ENCODE peak calls at places on chromosomes 11 and 22, in four cellular contexts. Q, L, I and H are unnamed samples. For H3K4me1, the result is how much of the 10 kb centered on the place peaks cover.

GRCh38 chr22:21449531-21450319 is 17.5 kb upstream of the TMEM191C start:
- DNase-seq in Q (peak), L (peak), I (no peak), H (peak)

GRCh38 chr11:94417386-94417987 is 16.3 kb upstream of the GPR83 start:
- DNase-seq in Q (no peak), L (no peak), I (peak), H (no peak)

GRCh38 chr11:93740031-93740801 is 1.1 kb downstream of the TAF1D start:
- DNase-seq in Q (no peak), L (no peak), I (peak), H (no peak)

GRCh38 chr11:66069715-66070603 is at the start of gene PACS1:
- DNase-seq in Q (peak), L (peak), I (peak), H (peak)

GRCh38 chr11:18792066-18792591 is 531 bp upstream of the PTPN5 start:
- DNase-seq in Q (peak), L (no peak), I (peak), H (no peak)

GRCh38 chr11:132125855-132126841 is 755.7 kb downstream of the NTM start:
- DNase-seq in Q (peak), L (no peak), I (peak), H (no peak)

GRCh38 chr22:42608481-42609361 is 6.0 kb downstream of the POLDIP3 start:
- DNase-seq in Q (no peak), L (no peak), I (peak), H (no peak)

GRCh38 chr22:38174626-38175025 is 7.0 kb downstream of the PLA2G6 start:
- DNase-seq in Q (no peak), L (peak), I (no peak), H (no peak)

GRCh38 chr11:64810891-64811272 is 531 bp upstream of the MEN1 start:
- DNase-seq in Q (no peak), L (no peak), I (no peak), H (no peak)

GRCh38 chr11:65381721-65382035 is 768 bp downstream of the SLC25A45 start:
- DNase-seq in Q (no peak), L (no peak), I (no peak), H (no peak)

GRCh38 chr22:42613869-42614268 is 814 bp downstream of the POLDIP3 start:
- DNase-seq in Q (no peak), L (no peak), I (peak), H (peak)

GRCh38 chr11:77173494-77173893 is 45.4 kb downstream of the MYO7A start:
- DNase-seq in Q (no peak), L (no peak), I (no peak), H (peak)

GRCh38 chr11:77172666-77172982 is 44.6 kb downstream of the MYO7A start:
- DNase-seq in Q (no peak), L (no peak), I (no peak), H (no peak)

GRCh38 chr11:77171885-77172665 is 44.0 kb downstream of the MYO7A start:
- DNase-seq in Q (peak), L (no peak), I (no peak), H (no peak)

GRCh38 chr11:77170107-77170506 is 42.1 kb downstream of the MYO7A start:
- DNase-seq in Q (peak), L (no peak), I (no peak), H (no peak)

DNA sequence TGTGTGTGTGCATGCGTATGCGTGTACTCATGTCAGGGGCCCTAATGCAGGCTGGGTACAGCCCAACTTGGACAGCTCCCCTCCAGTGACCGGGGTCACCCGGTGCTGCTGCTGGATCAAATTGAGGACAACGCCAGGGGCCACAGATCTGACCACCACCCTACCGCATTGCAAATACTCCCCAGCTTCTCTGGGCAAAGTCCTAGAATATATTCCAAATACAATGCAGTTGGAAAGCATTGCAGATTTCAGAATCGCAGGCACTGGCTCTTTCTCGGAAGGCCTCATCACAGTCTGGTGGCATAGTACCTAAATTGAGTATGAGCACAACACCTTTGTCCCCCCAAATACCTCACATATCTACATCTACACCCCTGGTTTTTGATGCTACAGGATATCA is 43.2 kb downstream of the MYO7A start:
- DNase-seq in Q (no peak), L (no peak), I (no peak), H (no peak)
- H3K4me1 ChIP-seq in Q (under half), L (under half), I (under half), H (under half)

GRCh38 chr11:128477811-128478210 is 109.5 kb downstream of the ETS1 start:
- DNase-seq in Q (no peak), L (no peak), I (no peak), H (no peak)
- H3K4me1 ChIP-seq in Q (under half), L (half or more), I (half or more), H (under half)

DNA sequence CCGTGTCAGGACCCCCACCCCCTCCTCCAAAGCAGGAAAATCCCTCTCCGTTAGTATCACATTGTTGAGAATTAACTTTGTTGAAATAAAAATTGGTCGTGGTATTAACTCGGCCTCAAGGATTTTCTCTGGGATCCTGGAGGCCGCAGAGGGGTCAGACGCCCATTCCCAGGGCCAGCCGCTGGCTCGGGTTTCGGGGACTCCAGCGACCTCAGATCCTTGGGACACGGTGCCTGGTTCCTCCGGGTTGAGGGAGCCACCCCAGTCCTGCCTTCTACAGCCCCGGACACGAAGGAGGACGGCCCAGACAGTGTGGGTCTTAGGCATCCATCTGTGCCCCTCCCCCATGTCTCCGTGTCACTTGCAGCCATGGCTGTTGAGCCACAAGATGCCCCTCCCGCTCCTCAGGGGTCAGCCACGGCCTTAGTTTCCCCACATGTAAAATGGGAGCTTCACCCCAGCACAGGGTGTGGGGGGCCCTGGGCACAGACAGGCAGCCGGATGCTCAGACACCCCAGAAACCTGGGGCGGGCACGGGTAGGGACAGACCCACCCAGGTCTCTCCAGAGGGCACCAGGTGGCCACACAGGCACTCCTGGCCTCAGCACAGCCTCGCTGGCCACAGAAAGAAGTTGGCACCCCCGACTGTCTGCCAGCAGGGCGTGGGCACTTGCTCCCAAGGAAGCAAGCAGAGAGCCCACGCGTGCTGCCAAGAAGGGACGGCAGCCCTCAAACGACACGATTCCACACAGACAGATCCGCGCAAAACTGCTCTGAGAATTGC is 15.5 kb downstream of the GP1BB start:
- DNase-seq in Q (no peak), L (no peak), I (no peak), H (no peak)
- H3K4me1 ChIP-seq in Q (under half), L (under half), I (under half), H (under half)

DNA sequence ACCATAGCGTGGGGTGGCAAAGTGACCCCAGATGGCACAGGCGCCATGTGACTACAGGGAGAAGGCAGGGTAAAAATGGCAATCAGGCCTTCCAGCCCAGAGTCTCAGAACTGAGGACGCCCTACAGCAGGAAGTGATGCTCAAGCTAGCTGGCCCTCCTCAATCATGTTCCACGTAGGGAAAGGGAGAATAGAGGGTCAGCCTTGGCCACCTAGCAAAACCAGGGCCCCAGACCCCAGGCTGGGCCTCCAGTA is 978 bp upstream of the ANKRD13D start:
- DNase-seq in Q (no peak), L (no peak), I (no peak), H (no peak)
- H3K4me1 ChIP-seq in Q (under half), L (half or more), I (under half), H (under half)

GRCh38 chr22:39917776-39918493 is 17.1 kb downstream of the GRAP2 start:
- DNase-seq in Q (no peak), L (no peak), I (no peak), H (no peak)
- H3K4me1 ChIP-seq in Q (under half), L (under half), I (under half), H (under half)

GRCh38 chr11:63536669-63537292 is at the start of gene PLAAT4:
- DNase-seq in Q (no peak), L (no peak), I (peak), H (peak)
- H3K4me1 ChIP-seq in Q (under half), L (under half), I (under half), H (under half)

DNA sequence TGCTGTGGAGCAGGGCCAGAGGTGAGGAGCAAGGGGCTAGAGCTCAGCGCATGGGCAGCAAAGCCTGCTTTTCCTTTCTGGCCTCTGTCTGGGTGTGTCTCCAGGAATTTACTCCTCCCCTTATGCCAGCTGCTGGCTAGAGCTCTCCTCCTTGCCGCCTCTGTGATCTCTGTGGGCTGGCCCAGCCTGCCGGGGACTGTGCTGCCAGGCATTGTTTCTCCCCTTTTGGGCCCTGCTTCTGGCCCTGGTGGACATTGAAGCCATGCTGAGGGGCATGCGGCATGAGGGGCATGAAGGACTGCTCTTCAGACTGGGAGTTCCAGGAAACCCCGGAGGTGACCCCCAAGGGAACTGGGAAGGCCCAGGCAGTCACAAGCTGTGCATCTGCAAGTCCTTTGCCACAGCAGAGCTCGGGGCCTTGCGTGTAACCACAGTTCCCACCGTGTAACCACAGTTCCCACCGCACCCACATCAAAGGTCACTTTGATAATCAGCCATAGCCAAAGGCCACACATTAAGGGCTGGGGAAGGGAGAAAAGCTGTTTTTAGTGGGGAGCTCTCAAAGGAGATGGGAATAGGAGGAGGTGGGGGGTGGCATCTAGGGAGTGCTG is 62.1 kb downstream of the PPFIBP2 start:
- DNase-seq in Q (peak), L (no peak), I (peak), H (no peak)
- H3K4me1 ChIP-seq in Q (under half), L (half or more), I (half or more), H (under half)